ENCODE peak calls at places on chromosomes 7 and 10, in four cellular contexts. One of them, this sample, is unnamed.

GRCh38 chr10:118832242-118832651 is 77.5 kb upstream of the CACUL1 start:
- DNase-seq in tibial nerve: peak; percentile 52
- DNase-seq in NT2/D1: no peak
- DNase-seq in right atrium auricular region: peak; percentile 81
- DNase-seq in this sample: no peak

GRCh38 chr10:58998924-58999713 is 177.3 kb upstream of the PHYHIPL start:
- DNase-seq in tibial nerve: peak; percentile 68
- DNase-seq in NT2/D1: no peak
- DNase-seq in right atrium auricular region: no peak
- DNase-seq in this sample: no peak

GRCh38 chr7:88280801-88281200 is 25.9 kb downstream of the STEAP4 start:
- DNase-seq in tibial nerve: no peak
- DNase-seq in NT2/D1: no peak
- DNase-seq in right atrium auricular region: no peak
- DNase-seq in this sample: no peak

GRCh38 chr7:131197920-131198610 is 129.6 kb upstream of the MKLN1 start:
- DNase-seq in tibial nerve: no peak
- DNase-seq in NT2/D1: no peak
- DNase-seq in right atrium auricular region: no peak
- DNase-seq in this sample: no peak

GRCh38 chr10:104417629-104418292 is 64.1 kb downstream of the CFAP58 start:
- DNase-seq in tibial nerve: no peak
- DNase-seq in NT2/D1: no peak
- DNase-seq in right atrium auricular region: no peak
- DNase-seq in this sample: no peak

GRCh38 chr7:25613912-25614311 is 385.6 kb upstream of the NPVF start:
- DNase-seq in tibial nerve: no peak
- DNase-seq in NT2/D1: no peak
- DNase-seq in right atrium auricular region: no peak
- DNase-seq in this sample: no peak

GRCh38 chr7:37097983-37098382 is 350.7 kb downstream of the ELMO1 start:
- DNase-seq in tibial nerve: no peak
- DNase-seq in NT2/D1: no peak
- DNase-seq in right atrium auricular region: no peak
- DNase-seq in this sample: no peak

GRCh38 chr10:51937736-51938135 is 238.3 kb upstream of the CSTF2T start:
- DNase-seq in tibial nerve: no peak
- DNase-seq in NT2/D1: no peak
- DNase-seq in right atrium auricular region: no peak
- DNase-seq in this sample: no peak

GRCh38 chr10:33127622-33128021 is 169.6 kb upstream of the ITGB1 start:
- DNase-seq in tibial nerve: no peak
- DNase-seq in NT2/D1: no peak
- DNase-seq in right atrium auricular region: no peak
- DNase-seq in this sample: no peak

GRCh38 chr10:42941245-42941644 is 135.6 kb upstream of the RET start:
- DNase-seq in tibial nerve: no peak
- DNase-seq in NT2/D1: no peak
- DNase-seq in right atrium auricular region: no peak
- DNase-seq in this sample: no peak

GRCh38 chr7:54615545-54615944 is 73.4 kb downstream of the VSTM2A start:
- DNase-seq in tibial nerve: no peak
- DNase-seq in NT2/D1: no peak
- DNase-seq in right atrium auricular region: no peak
- DNase-seq in this sample: no peak

GRCh38 chr10:86957471-86958108 is at the start of gene MMRN2:
- DNase-seq in tibial nerve: no peak
- DNase-seq in NT2/D1: no peak
- DNase-seq in right atrium auricular region: no peak
- DNase-seq in this sample: no peak

GRCh38 chr10:75919913-75920312 is 488.5 kb downstream of the LRMDA start:
- DNase-seq in tibial nerve: no peak
- DNase-seq in NT2/D1: no peak
- DNase-seq in right atrium auricular region: no peak
- DNase-seq in this sample: no peak

GRCh38 chr7:37016073-37016878 is 292.0 kb upstream of the AOAH start:
- DNase-seq in tibial nerve: no peak
- DNase-seq in NT2/D1: no peak
- DNase-seq in right atrium auricular region: no peak
- DNase-seq in this sample: no peak

GRCh38 chr7:17638727-17639126 is 301.6 kb downstream of the SNX13 start:
- DNase-seq in tibial nerve: peak; percentile 33
- DNase-seq in NT2/D1: no peak
- DNase-seq in right atrium auricular region: no peak
- DNase-seq in this sample: no peak

GRCh38 chr10:93710333-93710909 is 8.0 kb upstream of the FRA10AC1 start:
- DNase-seq in tibial nerve: no peak
- DNase-seq in NT2/D1: no peak
- DNase-seq in right atrium auricular region: no peak
- DNase-seq in this sample: no peak

GRCh38 chr7:149714081-149714909 is 59.1 kb downstream of the ZNF467 start:
- DNase-seq in tibial nerve: peak; percentile 83
- DNase-seq in NT2/D1: peak; percentile 86
- DNase-seq in right atrium auricular region: peak; percentile 86
- DNase-seq in this sample: no peak

GRCh38 chr7:48904975-48905374 is 19.4 kb upstream of the CDC14C start:
- DNase-seq in tibial nerve: no peak
- DNase-seq in NT2/D1: no peak
- DNase-seq in right atrium auricular region: no peak
- DNase-seq in this sample: no peak

GRCh38 chr10:28530751-28531150 is 2.2 kb upstream of the WAC start:
- DNase-seq in tibial nerve: no peak
- DNase-seq in NT2/D1: no peak
- DNase-seq in right atrium auricular region: no peak
- DNase-seq in this sample: no peak

GRCh38 chr10:58440484-58440883 is 55.3 kb downstream of the TFAM start:
- DNase-seq in tibial nerve: no peak
- DNase-seq in NT2/D1: no peak
- DNase-seq in right atrium auricular region: no peak
- DNase-seq in this sample: no peak

GRCh38 chr10:68666280-68666760 is 54.7 kb upstream of the CCAR1 start:
- DNase-seq in tibial nerve: no peak
- DNase-seq in NT2/D1: no peak
- DNase-seq in right atrium auricular region: no peak
- DNase-seq in this sample: no peak

GRCh38 chr7:11751807-11752389 is 80.1 kb downstream of the THSD7A start:
- DNase-seq in tibial nerve: no peak
- DNase-seq in NT2/D1: no peak
- DNase-seq in right atrium auricular region: no peak
- DNase-seq in this sample: no peak

GRCh38 chr7:2198760-2199159 is 34.0 kb downstream of the MAD1L1 start:
- DNase-seq in tibial nerve: no peak
- DNase-seq in NT2/D1: no peak
- DNase-seq in right atrium auricular region: no peak
- DNase-seq in this sample: no peak

GRCh38 chr7:2198206-2198605 is 34.5 kb downstream of the MAD1L1 start:
- DNase-seq in tibial nerve: no peak
- DNase-seq in NT2/D1: no peak
- DNase-seq in right atrium auricular region: no peak
- DNase-seq in this sample: no peak

GRCh38 chr7:2199956-2200583 is 32.7 kb downstream of the MAD1L1 start:
- DNase-seq in tibial nerve: no peak
- DNase-seq in NT2/D1: no peak
- DNase-seq in right atrium auricular region: no peak
- DNase-seq in this sample: no peak

GRCh38 chr7:2200584-2200980 is 32.2 kb downstream of the MAD1L1 start:
- DNase-seq in tibial nerve: no peak
- DNase-seq in NT2/D1: no peak
- DNase-seq in right atrium auricular region: no peak
- DNase-seq in this sample: no peak

GRCh38 chr7:2199528-2199927 is 33.2 kb downstream of the MAD1L1 start:
- DNase-seq in tibial nerve: no peak
- DNase-seq in NT2/D1: no peak
- DNase-seq in right atrium auricular region: no peak
- DNase-seq in this sample: no peak
- H3K36me3 ChIP-seq in tibial nerve: no peaks in the 10 kb centered on the region
- H3K36me3 ChIP-seq in NT2/D1: peaks cover 82% of the 10 kb centered on the region
- H3K36me3 ChIP-seq in right atrium auricular region: peaks cover 14% of the 10 kb centered on the region
- H3K36me3 ChIP-seq in this sample: peaks cover 27% of the 10 kb centered on the region

GRCh38 chr7:150766334-150766709 is 29.1 kb downstream of the GIMAP5 start:
- DNase-seq in tibial nerve: no peak
- DNase-seq in NT2/D1: no peak
- DNase-seq in right atrium auricular region: no peak
- DNase-seq in this sample: no peak

DNA sequence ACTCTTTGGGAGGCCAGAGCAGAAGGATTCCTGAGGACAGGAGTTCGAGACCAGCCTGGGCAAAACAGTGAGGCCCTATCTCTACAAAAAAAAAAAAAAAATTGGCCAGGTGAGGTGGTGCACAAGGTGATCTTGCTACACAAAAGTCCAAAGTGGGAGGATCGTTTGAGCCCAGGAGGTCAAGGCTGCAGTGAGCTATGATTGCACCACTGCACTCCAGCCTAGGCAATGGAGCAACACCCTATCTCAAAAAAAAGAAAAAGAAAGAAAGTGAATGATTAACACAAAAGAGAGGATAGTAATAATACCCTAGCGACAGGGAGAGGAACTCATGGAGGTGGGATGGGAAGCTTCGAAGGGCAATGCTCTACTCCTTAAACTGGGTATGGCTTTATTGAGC is 30.4 kb downstream of the TMEM176B start:
- DNase-seq in tibial nerve: no peak
- DNase-seq in NT2/D1: no peak
- DNase-seq in right atrium auricular region: no peak
- DNase-seq in this sample: no peak
- H3K36me3 ChIP-seq in tibial nerve: no peaks in the 10 kb centered on the region
- H3K36me3 ChIP-seq in NT2/D1: no peaks in the 10 kb centered on the region
- H3K36me3 ChIP-seq in right atrium auricular region: no peaks in the 10 kb centered on the region
- H3K36me3 ChIP-seq in this sample: no peaks in the 10 kb centered on the region

GRCh38 chr7:70789481-70790214 is 342.3 kb upstream of the GALNT17 start:
- DNase-seq in tibial nerve: no peak
- DNase-seq in NT2/D1: no peak
- DNase-seq in right atrium auricular region: no peak
- DNase-seq in this sample: no peak
- H3K36me3 ChIP-seq in tibial nerve: peaks cover 4% of the 10 kb centered on the region
- H3K36me3 ChIP-seq in NT2/D1: peaks cover 93% of the 10 kb centered on the region
- H3K36me3 ChIP-seq in right atrium auricular region: peaks cover 67% of the 10 kb centered on the region
- H3K36me3 ChIP-seq in this sample: peaks cover 51% of the 10 kb centered on the region

DNA sequence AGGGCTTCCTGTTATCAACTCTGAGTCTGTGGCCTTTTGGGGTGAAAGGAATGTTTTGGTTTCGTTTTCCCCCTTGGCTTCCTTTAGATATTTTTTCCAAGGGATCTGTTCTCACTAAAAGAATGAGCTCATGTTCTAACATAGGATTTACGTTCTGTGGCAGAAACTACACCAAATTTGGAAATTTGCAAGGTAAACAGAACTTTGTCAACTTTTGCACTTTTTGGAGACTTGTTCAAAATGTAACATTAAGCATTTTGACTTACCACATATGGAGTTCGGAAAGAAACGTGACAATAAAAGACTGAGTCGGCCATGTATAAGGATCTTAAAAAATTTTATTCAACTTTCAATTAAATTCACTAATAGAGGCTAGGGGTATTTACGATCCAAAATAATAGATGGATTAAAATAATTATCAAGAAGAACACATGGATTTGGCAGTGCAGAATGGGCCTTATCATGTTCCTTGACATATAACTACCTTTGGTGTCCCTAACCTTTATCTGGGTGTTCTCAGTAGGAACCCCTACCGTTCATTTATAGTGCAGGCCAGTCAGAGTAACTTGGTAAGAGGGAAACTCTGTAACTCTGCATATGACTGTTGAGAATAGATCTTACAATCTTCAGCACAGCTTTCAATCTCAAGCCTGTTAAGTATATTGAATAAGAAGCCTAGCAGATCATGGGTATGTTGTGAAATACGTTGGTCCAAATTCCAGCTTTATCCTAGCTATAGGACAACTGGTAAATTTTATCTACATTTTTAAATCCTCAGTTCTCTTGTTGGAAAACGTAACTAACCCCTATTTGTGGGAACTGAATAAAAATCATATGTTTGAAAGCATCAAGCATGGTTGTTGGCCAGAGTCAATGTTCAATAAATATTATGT is 11.8 kb downstream of the CPED1 start:
- DNase-seq in tibial nerve: no peak
- DNase-seq in NT2/D1: no peak
- DNase-seq in right atrium auricular region: no peak
- DNase-seq in this sample: no peak
- H3K36me3 ChIP-seq in tibial nerve: no peaks in the 10 kb centered on the region
- H3K36me3 ChIP-seq in NT2/D1: no peaks in the 10 kb centered on the region
- H3K36me3 ChIP-seq in right atrium auricular region: no peaks in the 10 kb centered on the region
- H3K36me3 ChIP-seq in this sample: no peaks in the 10 kb centered on the region

GRCh38 chr10:49526624-49527023 is 12.3 kb downstream of the ERCC6 start:
- DNase-seq in tibial nerve: peak; percentile 34
- DNase-seq in NT2/D1: no peak
- DNase-seq in right atrium auricular region: no peak
- DNase-seq in this sample: no peak
- H3K36me3 ChIP-seq in tibial nerve: no peaks in the 10 kb centered on the region
- H3K36me3 ChIP-seq in NT2/D1: peaks cover 63% of the 10 kb centered on the region
- H3K36me3 ChIP-seq in right atrium auricular region: peaks cover 64% of the 10 kb centered on the region
- H3K36me3 ChIP-seq in this sample: no peaks in the 10 kb centered on the region

GRCh38 chr7:106807474-106807873 is 57.6 kb upstream of the PIK3CG start:
- DNase-seq in tibial nerve: no peak
- DNase-seq in NT2/D1: no peak
- DNase-seq in right atrium auricular region: no peak
- DNase-seq in this sample: no peak
- H3K36me3 ChIP-seq in tibial nerve: no peaks in the 10 kb centered on the region
- H3K36me3 ChIP-seq in NT2/D1: no peaks in the 10 kb centered on the region
- H3K36me3 ChIP-seq in right atrium auricular region: no peaks in the 10 kb centered on the region
- H3K36me3 ChIP-seq in this sample: no peaks in the 10 kb centered on the region

GRCh38 chr7:99008181-99008631 is 129.9 kb downstream of the TRRAP start:
- DNase-seq in tibial nerve: no peak
- DNase-seq in NT2/D1: no peak
- DNase-seq in right atrium auricular region: peak; percentile 48
- DNase-seq in this sample: no peak

GRCh38 chr7:99005776-99006175 is 127.4 kb downstream of the TRRAP start:
- DNase-seq in tibial nerve: no peak
- DNase-seq in NT2/D1: no peak
- DNase-seq in right atrium auricular region: peak; percentile 40
- DNase-seq in this sample: no peak

GRCh38 chr7:99004781-99005500 is 126.6 kb downstream of the TRRAP start:
- DNase-seq in tibial nerve: no peak
- DNase-seq in NT2/D1: no peak
- DNase-seq in right atrium auricular region: peak; percentile 49
- DNase-seq in this sample: no peak

GRCh38 chr7:99008921-99009530 is 130.7 kb downstream of the TRRAP start:
- DNase-seq in tibial nerve: no peak
- DNase-seq in NT2/D1: no peak
- DNase-seq in right atrium auricular region: peak; percentile 13
- DNase-seq in this sample: no peak

DNA sequence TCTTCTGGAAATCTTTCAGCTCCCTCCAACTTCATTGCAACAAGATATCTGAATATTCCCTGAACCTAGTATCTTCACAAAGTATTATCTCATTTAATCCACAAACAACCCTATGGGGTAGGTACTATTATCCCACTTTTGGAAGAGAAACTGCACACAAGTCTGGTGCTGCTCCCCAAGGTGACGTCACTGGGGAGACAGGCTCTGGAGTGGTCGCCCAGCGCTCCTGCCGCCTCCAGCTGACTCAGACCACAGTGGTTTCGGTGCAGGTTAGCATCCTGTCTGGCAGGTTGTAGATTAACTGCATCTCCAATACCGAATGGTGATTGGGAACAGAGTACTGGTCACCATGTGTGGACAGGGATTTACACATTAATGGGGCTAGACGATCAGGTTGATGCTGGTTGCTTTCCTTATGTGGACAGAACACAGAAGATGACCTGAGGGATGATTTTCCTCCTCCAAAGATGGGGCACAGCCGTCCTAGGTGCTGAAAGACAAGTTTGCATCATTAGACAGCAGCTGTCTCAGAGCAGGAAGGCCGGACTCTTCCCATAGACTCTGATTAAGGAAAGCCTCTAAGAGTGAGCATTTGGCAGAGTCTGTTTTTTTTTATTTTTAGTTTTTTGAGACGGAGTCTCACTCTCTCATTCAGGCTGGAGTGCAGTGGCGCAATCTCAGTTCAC is 128.6 kb downstream of the TRRAP start:
- DNase-seq in tibial nerve: no peak
- DNase-seq in NT2/D1: no peak
- DNase-seq in right atrium auricular region: peak; percentile 5
- DNase-seq in this sample: no peak
- H3K36me3 ChIP-seq in tibial nerve: peaks cover 2% of the 10 kb centered on the region
- H3K36me3 ChIP-seq in NT2/D1: peaks cover 79% of the 10 kb centered on the region
- H3K36me3 ChIP-seq in right atrium auricular region: peaks cover 67% of the 10 kb centered on the region
- H3K36me3 ChIP-seq in this sample: peaks cover 45% of the 10 kb centered on the region

This sample was measured in iPS DF 6.9.